ENCODE peak calls at places on chromosome 21, in four cellular contexts. H is endothelial cell, P is heart left ventricle, Q is GM12864. I is an unnamed sample.

GRCh38 chr21:36065497-36066036 is 4.3 kb upstream of the CBR1 start:
- DNase-seq in H (no peak), P (no peak), Q (no peak), I (peak)

GRCh38 chr21:33412832-33413519 is 9.8 kb downstream of the IFNGR2 start:
- DNase-seq in H (no peak), P (no peak), Q (no peak), I (no peak)

GRCh38 chr21:35026617-35027557 is 22.2 kb downstream of the RUNX1 start:
- DNase-seq in H (peak), P (peak), Q (peak), I (peak)

GRCh38 chr21:26849428-26850115 is 4.4 kb upstream of the ADAMTS1 start:
- DNase-seq in H (no peak), P (no peak), Q (peak), I (peak)

GRCh38 chr21:37615962-37616361 is 249.4 kb downstream of the DYRK1A start:
- DNase-seq in H (no peak), P (no peak), Q (no peak), I (no peak)

GRCh38 chr21:28447453-28447852 is 545.2 kb downstream of the LTN1 start:
- DNase-seq in H (no peak), P (no peak), Q (no peak), I (peak)

GRCh38 chr21:34640858-34641257 is 25.9 kb upstream of the RCAN1 start:
- DNase-seq in H (no peak), P (no peak), Q (no peak), I (peak)

GRCh38 chr21:25934130-25934529 is 199.4 kb downstream of the GABPA start:
- DNase-seq in H (no peak), P (no peak), Q (no peak), I (peak)

GRCh38 chr21:41713495-41714281 is 53.2 kb downstream of the RIPK4 start:
- DNase-seq in H (no peak), P (no peak), Q (no peak), I (no peak)

GRCh38 chr21:16195476-16195875 is 465.7 kb downstream of the USP25 start:
- DNase-seq in H (no peak), P (no peak), Q (no peak), I (peak)

GRCh38 chr21:28253378-28253777 is 739.3 kb downstream of the LTN1 start:
- DNase-seq in H (no peak), P (no peak), Q (no peak), I (peak)

GRCh38 chr21:18869105-18869504 is 465.5 kb upstream of the TMPRSS15 start:
- DNase-seq in H (no peak), P (no peak), Q (no peak), I (no peak)

GRCh38 chr21:25296239-25296638 is 311.0 kb downstream of the MRPL39 start:
- DNase-seq in H (no peak), P (no peak), Q (no peak), I (no peak)

GRCh38 chr21:33968082-33968997 is 52.7 kb upstream of the ATP5PO start:
- DNase-seq in H (peak), P (no peak), Q (no peak), I (peak)

GRCh38 chr21:37181059-37181458 is 86.1 kb downstream of the VPS26C start:
- DNase-seq in H (no peak), P (no peak), Q (no peak), I (no peak)

GRCh38 chr21:27536319-27536718 is 569.4 kb upstream of the ADAMTS5 start:
- DNase-seq in H (no peak), P (no peak), Q (no peak), I (no peak)

GRCh38 chr21:38297193-38297592 is 40.4 kb downstream of the KCNJ15 start:
- DNase-seq in H (peak), P (no peak), Q (no peak), I (no peak)

GRCh38 chr21:37855568-37856391 is 60.5 kb downstream of the KCNJ6 start:
- DNase-seq in H (no peak), P (no peak), Q (no peak), I (peak)

GRCh38 chr21:27636671-27637070 is 669.8 kb upstream of the ADAMTS5 start:
- DNase-seq in H (no peak), P (no peak), Q (no peak), I (no peak)

GRCh38 chr21:43865471-43866181 is 603 bp downstream of the AGPAT3 start:
- DNase-seq in H (no peak), P (peak), Q (no peak), I (peak)

GRCh38 chr21:35324372-35325220 is 275.5 kb upstream of the RUNX1 start:
- DNase-seq in H (no peak), P (no peak), Q (no peak), I (peak)

GRCh38 chr21:29265690-29266479 is 32.8 kb upstream of the BACH1 start:
- DNase-seq in H (no peak), P (no peak), Q (no peak), I (peak)

GRCh38 chr21:41659791-41660560 is 106.9 kb downstream of the RIPK4 start:
- DNase-seq in H (no peak), P (no peak), Q (no peak), I (peak)

GRCh38 chr21:44552136-44552535 is 831 bp upstream of the KRTAP10-2 start:
- DNase-seq in H (peak), P (peak), Q (no peak), I (no peak)

GRCh38 chr21:37503848-37504467 is 137.4 kb downstream of the DYRK1A start:
- DNase-seq in H (no peak), P (no peak), Q (no peak), I (peak)

GRCh38 chr21:29257701-29258100 is 41.0 kb upstream of the BACH1 start:
- DNase-seq in H (no peak), P (no peak), Q (no peak), I (no peak)

GRCh38 chr21:36388835-36389234 is 3.6 kb downstream of the CHAF1B start:
- DNase-seq in H (no peak), P (no peak), Q (no peak), I (peak)

GRCh38 chr21:39022901-39023693 is 160.2 kb downstream of the PSMG1 start:
- DNase-seq in H (no peak), P (peak), Q (no peak), I (peak)

GRCh38 chr21:34928637-34929036 is 120.5 kb downstream of the RUNX1 start:
- DNase-seq in H (no peak), P (no peak), Q (no peak), I (no peak)

GRCh38 chr21:36320421-36321324 is 676 bp downstream of the MORC3 start:
- DNase-seq in H (peak), P (peak), Q (no peak), I (peak)

GRCh38 chr21:20040768-20041167 is 957.4 kb upstream of the NCAM2 start:
- DNase-seq in H (no peak), P (no peak), Q (no peak), I (no peak)

GRCh38 chr21:37717534-37717933 is 198.7 kb downstream of the KCNJ6 start:
- DNase-seq in H (no peak), P (no peak), Q (no peak), I (no peak)

GRCh38 chr21:15063821-15064575 is 802 bp downstream of the NRIP1 start:
- DNase-seq in H (peak), P (peak), Q (no peak), I (peak)

GRCh38 chr21:38478782-38479181 is 19.5 kb downstream of the ERG start:
- DNase-seq in H (no peak), P (no peak), Q (no peak), I (peak)

GRCh38 chr21:38531610-38532009 is 33.3 kb upstream of the ERG start:
- DNase-seq in H (no peak), P (peak), Q (no peak), I (peak)

GRCh38 chr21:21963911-21964310 is 965.7 kb downstream of the NCAM2 start:
- DNase-seq in H (no peak), P (no peak), Q (no peak), I (no peak)

DNA sequence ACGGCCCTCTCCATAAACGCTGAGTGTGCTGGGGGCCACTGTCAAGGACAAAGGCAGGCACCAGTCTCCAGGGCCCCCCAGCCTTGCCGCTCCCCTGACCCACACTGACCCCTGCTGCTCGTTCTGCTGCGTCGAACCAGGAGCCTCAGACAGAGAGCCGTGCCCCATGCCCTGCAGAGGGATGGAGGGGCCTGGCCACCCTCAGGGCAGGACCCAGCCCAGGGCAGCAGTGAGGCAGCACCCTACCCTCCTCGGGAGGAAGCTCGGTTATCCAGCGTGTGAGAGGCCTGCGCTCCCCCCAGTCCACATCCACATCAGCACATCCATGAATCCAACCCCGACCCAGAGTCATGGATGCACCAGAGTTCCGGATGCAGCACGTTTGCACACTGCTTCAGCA is 15.1 kb downstream of the WDR4 start:
- DNase-seq in H (no peak), P (no peak), Q (no peak), I (no peak)
- TF ChIP-seq CTCF in H (no peak), P (no peak), Q (no peak), I (no peak)

GRCh38 chr21:45640888-45641479 is 2.5 kb upstream of the PCBP3 start:
- DNase-seq in H (peak), P (no peak), Q (peak), I (peak)
- TF ChIP-seq CTCF in H (no peak), P (no peak), Q (peak), I (peak)

GRCh38 chr21:40586575-40586974 is 260.4 kb downstream of the DSCAM start:
- DNase-seq in H (no peak), P (no peak), Q (no peak), I (no peak)
- TF ChIP-seq CTCF in H (no peak), P (no peak), Q (no peak), I (no peak)

GRCh38 chr21:42781150-42781980 is 98.0 kb downstream of the WDR4 start:
- DNase-seq in H (peak), P (no peak), Q (no peak), I (no peak)
- TF ChIP-seq CTCF in H (no peak), P (no peak), Q (no peak), I (no peak)

GRCh38 chr21:32391755-32392154 is 1.1 kb downstream of the URB1 start:
- DNase-seq in H (no peak), P (no peak), Q (no peak), I (no peak)

GRCh38 chr21:32389337-32390015 is 3.3 kb downstream of the URB1 start:
- DNase-seq in H (no peak), P (no peak), Q (no peak), I (peak)

GRCh38 chr21:32392299-32392879 is 423 bp downstream of the URB1 start:
- DNase-seq in H (no peak), P (no peak), Q (no peak), I (no peak)

GRCh38 chr21:32393677-32394001 is 827 bp upstream of the URB1 start:
- DNase-seq in H (no peak), P (no peak), Q (no peak), I (no peak)

GRCh38 chr21:32392880-32393676 is at the start of gene URB1:
- DNase-seq in H (peak), P (peak), Q (peak), I (peak)
- TF ChIP-seq CTCF in H (no peak), P (no peak), Q (no peak), I (no peak)